ENCODE peak calls at places on chromosomes 12 and 14, in five cellular contexts. E is stimulated activated CD8-positive, alpha-beta memory T cell treated with anti-CD3 and anti-CD28 coated beads, Interleukin-2, amount 100 ng/mL, for 1 hour; Y is mesendoderm; U is KBM-7; H is activated CD8-positive, alpha-beta memory T cell treated with anti-CD3 and anti-CD28 coated beads, Interleukin-2, amount 50 U/mL, for 4 hours. J is an unnamed sample.

GRCh38 chr14:94345344-94346072 is 22.4 kb upstream of the SERPINA6 start:
- DNase-seq in E (no peak), Y (peak; percentile 25), U (no peak), H (no peak), J (no peak)

GRCh38 chr12:65663648-65664047 is 160.6 kb upstream of the HMGA2 start:
- DNase-seq in E (no peak), Y (no peak), U (no peak), H (no peak), J (no peak)

GRCh38 chr12:20798561-20798960 is 11.9 kb upstream of the SLCO1B3 start:
- DNase-seq in E (no peak), Y (peak; percentile 63), U (peak; percentile 45), H (no peak), J (no peak)

GRCh38 chr12:104285740-104286537 is 17.6 kb upstream of the EID3 start:
- DNase-seq in E (no peak), Y (peak; percentile 31), U (no peak), H (no peak), J (no peak)

GRCh38 chr14:96575233-96575632 is 73.1 kb downstream of the PAPOLA start:
- DNase-seq in E (no peak), Y (no peak), U (no peak), H (no peak), J (no peak)

GRCh38 chr12:102631274-102631673 is 150.9 kb upstream of the IGF1 start:
- DNase-seq in E (no peak), Y (peak; percentile 30), U (no peak), H (no peak), J (no peak)

GRCh38 chr12:67455236-67455635 is 186.1 kb downstream of the CAND1 start:
- DNase-seq in E (no peak), Y (no peak), U (no peak), H (no peak), J (no peak)

GRCh38 chr14:50955373-50956043 is 11.2 kb upstream of the PYGL start:
- DNase-seq in E (no peak), Y (peak; percentile 98), U (peak; percentile 70), H (no peak), J (no peak)

GRCh38 chr12:102955926-102956737 is 1.3 kb upstream of the ASCL1 start:
- DNase-seq in E (no peak), Y (no peak), U (no peak), H (no peak), J (no peak)

GRCh38 chr14:21494902-21495762 is 16.0 kb downstream of the METTL3 start:
- DNase-seq in E (no peak), Y (peak; percentile 61), U (no peak), H (no peak), J (no peak)

GRCh38 chr12:53051058-53051880 is 1.4 kb downstream of the TNS2 start:
- DNase-seq in E (no peak), Y (peak; percentile 54), U (peak; percentile 30), H (no peak), J (no peak)

GRCh38 chr12:5022030-5022429 is 21.6 kb upstream of the KCNA5 start:
- DNase-seq in E (no peak), Y (no peak), U (no peak), H (no peak), J (no peak)

J was measured in activated T-helper 2 cell treated with anti-CD3 and anti-CD28 coated beads, Interferon-gamma antibody, Interleukin-2, Interleukin-4, amounts not matched to agents 10 μg/mL and 5 μg/mL and 100 μg/mL, durations not matched to agents 14 hours and 24 hours and 36 hours.